ENCODE peak calls at places on chromosomes 1 and 21, in seven cellular contexts. V is GM12878, F is IMR-90, Y is K562, R is HepG2, L is SK-N-SH, G is A549. P is an unnamed sample.

GRCh38 chr1:26252718-26253117 is 18.7 kb downstream of the CEP85 start:
- DNase-seq in V (no peak), F (no peak), Y (no peak), R (no peak), L (no peak), G (no peak), P (no peak)

GRCh38 chr1:114485286-114485685 is 25.7 kb downstream of the TRIM33 start:
- DNase-seq in V (no peak), F (peak; percentile 14), Y (no peak), R (no peak), L (no peak), G (no peak), P (no peak)

GRCh38 chr1:204520834-204521709 is 4.9 kb downstream of the MDM4 start:
- DNase-seq in V (peak; percentile 82), F (peak; percentile 90), Y (no peak), R (no peak), L (no peak), G (no peak), P (no peak)

GRCh38 chr21:26499475-26499874 is 73.6 kb downstream of the CYYR1 start:
- DNase-seq in V (no peak), F (no peak), Y (no peak), R (no peak), L (no peak), G (no peak), P (no peak)

GRCh38 chr1:236018885-236019453 is 45.9 kb downstream of the NID1 start:
- DNase-seq in V (no peak), F (peak; percentile 36), Y (no peak), R (no peak), L (no peak), G (no peak), P (no peak)

GRCh38 chr1:240445369-240445768 is 166.6 kb downstream of the GREM2 start:
- DNase-seq in V (no peak), F (no peak), Y (no peak), R (no peak), L (no peak), G (no peak), P (no peak)

GRCh38 chr1:8194481-8195227 is 123.3 kb upstream of the SLC45A1 start:
- DNase-seq in V (no peak), F (peak; percentile 67), Y (no peak), R (peak; percentile 62), L (no peak), G (peak; percentile 82), P (no peak)

GRCh38 chr21:35664683-35665082 is 395.6 kb downstream of the SETD4 start:
- DNase-seq in V (peak; percentile 11), F (peak; percentile 77), Y (no peak), R (peak; percentile 3), L (no peak), G (no peak), P (no peak)

GRCh38 chr1:17475729-17476128 is 36.3 kb upstream of the RCC2 start:
- DNase-seq in V (no peak), F (peak; percentile 66), Y (peak; percentile 9), R (no peak), L (peak; percentile 42), G (no peak), P (no peak)

GRCh38 chr1:214494706-214495105 is 56.7 kb downstream of the PTPN14 start:
- DNase-seq in V (no peak), F (no peak), Y (no peak), R (no peak), L (no peak), G (no peak), P (no peak)

GRCh38 chr1:73778511-73778910 is 419.5 kb downstream of the LRRIQ3 start:
- DNase-seq in V (no peak), F (no peak), Y (no peak), R (no peak), L (no peak), G (no peak), P (no peak)

GRCh38 chr1:5975133-5975880 is 16.9 kb downstream of the NPHP4 start:
- DNase-seq in V (no peak), F (peak; percentile 64), Y (no peak), R (peak; percentile 49), L (peak; percentile 84), G (no peak), P (peak; percentile 73)

GRCh38 chr1:147665521-147665920 is 4.8 kb downstream of the ACP6 start:
- DNase-seq in V (no peak), F (no peak), Y (no peak), R (no peak), L (no peak), G (peak; percentile 22), P (no peak)

DNA sequence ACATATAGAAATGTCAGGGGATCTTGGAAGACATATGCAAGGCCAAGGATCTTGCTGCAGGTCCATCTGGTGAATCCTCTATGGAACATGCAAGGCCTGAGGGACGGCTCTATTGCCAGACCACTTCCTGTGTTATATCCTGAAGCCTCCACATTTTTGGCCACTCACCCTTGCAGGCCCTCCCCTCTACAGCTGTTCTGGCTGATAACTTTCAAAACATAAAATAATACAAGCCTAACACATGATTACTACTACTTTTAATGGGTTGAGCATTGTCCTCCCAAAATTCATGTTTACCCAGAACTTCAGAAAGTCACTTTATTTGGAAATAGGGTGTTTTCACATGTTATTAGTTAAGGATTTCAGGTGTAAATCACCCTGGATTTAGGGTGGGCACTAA is 18.5 kb upstream of the LYPLAL1 start:
- DNase-seq in V (no peak), F (peak; percentile 22), Y (peak; percentile 33), R (no peak), L (no peak), G (no peak), P (no peak)
- TF ChIP-seq RFX5 in V (no peak), F (no peak), Y (no peak), R (no peak), L (no peak), G (no peak), P (no peak)

GRCh38 chr1:2255047-2255419 is 26.9 kb downstream of the SKI start:
- DNase-seq in V (no peak), F (no peak), Y (no peak), R (no peak), L (no peak), G (no peak), P (no peak)

GRCh38 chr1:2257245-2257627 is 29.1 kb downstream of the SKI start:
- DNase-seq in V (no peak), F (no peak), Y (no peak), R (no peak), L (no peak), G (no peak), P (no peak)

GRCh38 chr1:2253797-2254480 is 25.8 kb downstream of the SKI start:
- DNase-seq in V (no peak), F (no peak), Y (no peak), R (no peak), L (no peak), G (no peak), P (no peak)

GRCh38 chr1:2256430-2257244 is 28.5 kb downstream of the SKI start:
- DNase-seq in V (no peak), F (no peak), Y (no peak), R (no peak), L (no peak), G (no peak), P (no peak)

GRCh38 chr1:2255420-2256369 is 27.6 kb downstream of the SKI start:
- DNase-seq in V (peak; percentile 78), F (peak; percentile 73), Y (no peak), R (peak; percentile 52), L (peak; percentile 63), G (no peak), P (no peak)
- TF ChIP-seq RFX5 in V (no peak), F (no peak), Y (no peak), R (no peak), L (no peak), G (no peak), P (no peak)

GRCh38 chr1:2980073-2980791 is 41.0 kb upstream of the ACTRT2 start:
- DNase-seq in V (no peak), F (no peak), Y (no peak), R (no peak), L (no peak), G (no peak), P (no peak)
- TF ChIP-seq RFX5 in V (no peak), F (no peak), Y (no peak), R (no peak), L (no peak), G (no peak), P (no peak)

GRCh38 chr1:27508139-27508665 is 18.2 kb upstream of the WASF2 start:
- DNase-seq in V (no peak), F (no peak), Y (peak; percentile 59), R (peak; percentile 60), L (peak; percentile 37), G (no peak), P (no peak)
- TF ChIP-seq RFX5 in V (no peak), F (no peak), Y (no peak), R (no peak), L (no peak), G (no peak), P (no peak)

DNA sequence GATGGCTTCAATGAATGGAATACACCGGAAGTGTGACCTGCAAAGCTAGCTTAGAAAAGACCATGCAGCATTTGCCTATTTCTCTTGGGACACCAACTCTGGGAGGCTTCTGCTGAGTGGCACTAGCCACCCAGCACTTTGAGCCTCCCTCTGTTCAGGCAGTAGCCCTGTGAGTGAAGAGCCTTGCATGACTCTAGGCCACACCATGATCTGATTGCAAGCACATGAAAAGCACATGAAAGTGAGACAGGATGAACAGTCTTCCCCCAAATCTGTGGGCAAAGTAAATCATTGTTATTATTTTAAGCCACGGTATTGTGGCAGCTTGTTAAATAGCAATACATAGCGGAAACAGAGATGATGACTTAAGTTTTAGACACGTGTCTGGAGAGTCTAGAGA is 2.8 kb downstream of the CD48 start:
- DNase-seq in V (no peak), F (no peak), Y (no peak), R (no peak), L (no peak), G (no peak), P (no peak)
- TF ChIP-seq RFX5 in V (no peak), F (no peak), Y (no peak), R (no peak), L (no peak), G (no peak), P (no peak)

GRCh38 chr1:169059391-169059790 is 47.1 kb upstream of the ATP1B1 start:
- DNase-seq in V (no peak), F (no peak), Y (no peak), R (no peak), L (no peak), G (no peak), P (no peak)
- TF ChIP-seq RFX5 in V (no peak), F (no peak), Y (no peak), R (no peak), L (no peak), G (no peak), P (no peak)

GRCh38 chr1:243802736-243803135 is 47.3 kb downstream of the AKT3 start:
- DNase-seq in V (no peak), F (no peak), Y (no peak), R (no peak), L (no peak), G (no peak), P (no peak)
- TF ChIP-seq RFX5 in V (no peak), F (no peak), Y (no peak), R (no peak), L (no peak), G (no peak), P (no peak)

P was measured in H1.